ENCODE peak calls at places on chromosome 13, in five cellular contexts. W, R, V, J and C are unnamed samples.

GRCh38 chr13:112657850-112658445 is 31.9 kb upstream of the ATP11A start:
- DNase-seq in V (no peak), W (no peak), J (peak; percentile 34), R (no peak), C (no peak)

GRCh38 chr13:75437582-75438318 is 44.2 kb downstream of the TBC1D4 start:
- DNase-seq in V (peak; percentile 87), R (no peak), J (no peak), W (no peak), C (no peak)

GRCh38 chr13:29886446-29886845 is 36.0 kb upstream of the UBL3 start:
- DNase-seq in J (no peak), R (no peak), V (no peak), W (no peak), C (no peak)

GRCh38 chr13:46071590-46072249 is 19.2 kb upstream of the ZC3H13 start:
- DNase-seq in W (no peak), V (peak; percentile 38), J (no peak), R (peak; percentile 2), C (no peak)

GRCh38 chr13:59623516-59623915 is 540.2 kb downstream of the DIAPH3 start:
- DNase-seq in J (no peak), V (no peak), R (no peak), W (no peak), C (no peak)

GRCh38 chr13:77047649-77048343 is 20.8 kb upstream of the FBXL3 start:
- DNase-seq in V (peak; percentile 16), W (no peak), J (no peak), R (no peak), C (no peak)

GRCh38 chr13:38539632-38540031 is 147.2 kb upstream of the FREM2 start:
- DNase-seq in V (no peak), R (no peak), J (no peak), W (no peak), C (no peak)

GRCh38 chr13:46668302-46668720 is 115.3 kb downstream of the LRCH1 start:
- DNase-seq in W (no peak), R (peak; percentile 93), J (peak; percentile 76), V (no peak), C (peak; percentile 10)